ENCODE peak calls at places on chromosomes 4 and X, in seven cellular contexts. B is trophoblast cell; J is right cardiac atrium; X is mammary epithelial cell; W is kidney; O is pancreas; V is CD4-positive, alpha-beta T cell. I is an unnamed sample. For H3K9me3, the result is how much of the 10 kb centered on the place peaks cover.

GRCh38 chrX:10326578-10326977 is 169.8 kb downstream of the CLCN4 start:
- DNase-seq in J (peak), V (no peak), B (no peak), W (no peak), O (no peak), X (no peak), I (no peak)

GRCh38 chr4:32268949-32269348 is 1548.8 kb downstream of the PCDH7 start:
- DNase-seq in J (no peak), O (no peak), B (no peak), W (no peak), V (no peak), X (peak), I (no peak)

GRCh38 chrX:134526399-134526798 is 66.4 kb downstream of the HPRT1 start:
- DNase-seq in V (no peak), O (no peak), B (no peak), J (no peak), W (no peak), X (no peak), I (no peak)

GRCh38 chr4:1201851-1202525 is 29.6 kb upstream of the SPON2 start:
- DNase-seq in O (peak), B (no peak), V (peak), W (peak), J (peak), X (no peak), I (peak)

GRCh38 chr4:26028793-26029511 is 114.9 kb downstream of the SMIM20 start:
- DNase-seq in X (no peak), J (peak), V (peak), W (peak), B (peak), O (peak), I (peak)

GRCh38 chrX:110511238-110511637 is 152.6 kb downstream of the RTL9 start:
- DNase-seq in V (no peak), W (no peak), J (no peak), X (no peak), B (no peak), O (no peak), I (no peak)

GRCh38 chrX:55127692-55128091 is 38.9 kb downstream of the PAGE2 start:
- DNase-seq in J (no peak), W (no peak), X (peak), V (no peak), O (no peak), B (no peak), I (no peak)

GRCh38 chr4:148444296-148445070 is 2.3 kb upstream of the NR3C2 start:
- DNase-seq in V (peak), W (peak), O (peak), J (peak), X (peak), B (peak), I (peak)

GRCh38 chrX:148316446-148316845 is 184.0 kb upstream of the AFF2 start:
- DNase-seq in V (no peak), O (no peak), X (no peak), J (no peak), W (no peak), B (no peak), I (no peak)

GRCh38 chrX:148309413-148309812 is 191.0 kb upstream of the AFF2 start:
- DNase-seq in J (no peak), W (no peak), X (no peak), O (no peak), B (no peak), V (no peak), I (no peak)

GRCh38 chrX:148310402-148311200 is 189.8 kb upstream of the AFF2 start:
- DNase-seq in W (no peak), B (no peak), X (no peak), J (no peak), O (no peak), V (peak), I (peak)

DNA sequence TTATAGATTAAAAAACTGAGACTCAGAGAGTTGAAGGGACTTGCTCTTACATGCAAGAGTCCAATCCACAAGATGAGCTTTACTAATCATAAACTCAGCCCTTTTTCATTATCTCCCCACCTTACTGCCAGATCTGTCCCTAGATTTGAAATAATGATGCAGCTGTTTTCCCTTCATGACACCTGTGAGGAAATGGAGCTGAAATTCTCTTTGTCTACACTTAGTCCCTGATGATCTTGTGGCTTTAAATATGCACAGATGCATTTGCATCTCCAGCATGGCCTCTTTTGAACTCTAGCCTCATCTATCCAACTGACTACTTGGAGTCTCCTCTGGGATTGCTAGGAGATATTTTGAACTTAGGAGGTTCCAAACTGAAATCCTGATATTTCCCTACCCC is 188.9 kb upstream of the AFF2 start:
- DNase-seq in B (no peak), X (no peak), V (no peak), O (no peak), W (no peak), J (no peak), I (no peak)
- H3K9me3 ChIP-seq in B (under half), X (under half), V (under half), O (under half), W (under half), J (under half), I (under half)

GRCh38 chr4:135601351-135601750 is 1399.8 kb upstream of the PABPC4L start:
- DNase-seq in V (no peak), J (no peak), B (peak), W (no peak), X (no peak), O (no peak), I (no peak)

GRCh38 chr4:135598151-135598550 is 1396.6 kb upstream of the PABPC4L start:
- DNase-seq in V (no peak), J (no peak), B (no peak), X (no peak), W (no peak), O (no peak), I (no peak)
- H3K9me3 ChIP-seq in V (under half), J (under half), B (under half), X (under half), W (under half), O (under half), I (under half)

DNA sequence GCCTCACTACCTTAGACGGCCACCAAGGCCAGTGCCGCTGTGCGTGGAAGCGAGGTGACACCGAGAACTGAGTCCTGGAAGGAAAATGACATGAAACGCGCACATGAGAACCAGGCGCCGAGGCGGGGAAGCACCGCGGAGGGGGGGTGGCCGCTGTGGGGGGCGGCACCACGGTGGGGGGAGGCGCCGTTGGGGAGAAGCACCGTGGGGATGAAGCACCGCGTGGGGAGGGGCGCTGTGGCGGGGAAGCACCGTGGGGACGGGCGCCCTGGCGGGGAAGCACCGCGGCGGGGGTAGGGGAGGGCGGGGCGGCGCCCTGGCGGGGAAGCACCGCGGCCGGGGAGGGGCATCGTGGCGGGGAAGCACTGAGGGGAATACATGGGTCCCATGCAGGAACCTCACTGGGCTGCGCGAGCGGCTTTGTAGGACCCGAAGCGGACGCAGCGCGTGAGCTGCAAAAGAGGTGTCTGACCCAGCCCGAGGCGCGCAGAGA is 28.0 kb downstream of the PPP2R3B start:
- DNase-seq in O (no peak), V (no peak), B (no peak), X (no peak), J (no peak), W (peak), I (no peak)
- H3K9me3 ChIP-seq in O (under half), V (under half), B (under half), X (under half), J (under half), W (under half), I (under half)

DNA sequence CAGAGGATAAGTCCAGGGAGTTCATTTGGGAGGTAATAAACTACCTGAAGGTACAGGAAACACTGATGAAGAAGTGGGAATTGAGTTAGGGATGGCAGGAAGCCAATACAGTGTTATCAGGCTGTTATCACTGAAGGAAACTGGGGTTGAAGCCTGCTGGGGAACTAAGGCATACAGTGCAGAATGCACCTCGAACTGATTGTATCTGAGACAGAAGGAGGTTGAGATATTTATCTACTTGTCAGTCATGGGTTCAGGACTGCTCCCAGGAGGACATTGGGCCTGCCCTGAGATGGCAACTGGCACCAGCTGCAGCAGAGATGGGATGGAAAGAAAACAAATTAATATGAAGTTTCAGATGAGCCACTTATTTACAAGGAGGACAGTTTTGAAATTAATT is 35.5 kb upstream of the CD38 start:
- DNase-seq in B (no peak), V (no peak), J (no peak), X (no peak), W (no peak), O (no peak), I (no peak)
- H3K9me3 ChIP-seq in B (under half), V (under half), J (under half), X (under half), W (under half), O (under half), I (under half)

GRCh38 chrX:68109162-68109561 is 324.1 kb downstream of the OPHN1 start:
- DNase-seq in J (no peak), X (no peak), O (no peak), B (no peak), V (no peak), W (no peak), I (no peak)

GRCh38 chrX:68112321-68112720 is 321.0 kb downstream of the OPHN1 start:
- DNase-seq in J (no peak), V (no peak), X (peak), W (no peak), O (no peak), B (no peak), I (no peak)

GRCh38 chrX:68113837-68114572 is 319.3 kb downstream of the OPHN1 start:
- DNase-seq in J (no peak), B (no peak), V (no peak), O (no peak), X (no peak), W (no peak), I (no peak)

DNA sequence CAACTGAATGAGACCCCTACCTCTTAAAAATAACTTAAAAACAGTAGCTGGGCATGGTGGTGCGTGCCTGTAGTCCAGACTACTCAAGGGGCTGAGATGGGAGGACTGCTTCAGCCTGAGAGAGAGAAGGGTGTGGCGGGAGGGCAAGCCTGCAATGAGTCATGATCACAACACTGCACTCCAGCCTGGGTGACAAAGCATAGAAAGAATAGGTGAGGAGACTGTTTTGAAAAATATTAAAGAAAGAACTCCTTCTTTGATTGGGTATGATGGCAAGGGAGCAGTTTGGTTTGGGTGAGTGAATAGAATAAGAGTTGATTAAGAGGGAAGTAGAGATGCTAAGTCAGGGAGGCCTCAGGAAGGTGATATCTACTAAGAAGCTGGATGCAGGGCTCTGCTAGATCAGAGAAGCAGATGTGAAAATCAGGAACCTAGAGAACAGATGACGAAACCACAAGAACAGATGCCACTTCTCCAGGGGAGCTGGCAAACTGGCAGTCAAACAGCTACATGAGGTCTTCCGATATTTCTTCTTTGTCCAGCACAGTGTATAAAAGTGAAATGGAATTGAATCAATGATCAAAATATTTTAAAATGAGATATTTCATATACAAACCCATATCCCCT is 318.6 kb downstream of the OPHN1 start:
- DNase-seq in V (no peak), O (no peak), B (no peak), W (no peak), J (no peak), X (peak), I (no peak)
- H3K9me3 ChIP-seq in V (under half), O (under half), B (under half), W (under half), J (under half), X (under half), I (under half)

DNA sequence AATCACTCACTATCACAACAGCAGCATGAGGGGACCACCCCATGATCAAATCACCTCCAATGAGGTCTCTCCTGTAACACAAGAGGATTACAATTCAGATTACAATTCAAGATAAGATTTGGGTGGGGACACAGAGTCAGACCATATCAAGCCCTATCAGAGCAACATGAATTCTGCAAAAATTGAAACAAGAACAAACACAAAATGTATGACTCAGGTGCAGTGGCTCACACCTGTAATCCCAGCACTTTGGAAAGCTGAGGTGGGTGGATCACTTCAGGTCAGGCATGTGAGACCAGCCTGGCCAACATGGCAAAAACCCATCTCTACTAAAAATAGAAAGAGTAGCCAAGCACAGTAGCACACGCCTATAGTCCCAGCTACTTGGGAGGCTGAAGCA is 13.4 kb upstream of the HPSE start:
- DNase-seq in W (no peak), V (no peak), O (no peak), J (no peak), X (peak), B (no peak), I (no peak)
- H3K9me3 ChIP-seq in W (under half), V (under half), O (under half), J (under half), X (under half), B (under half), I (under half)

GRCh38 chrX:44952329-44953027 is 79.5 kb downstream of the KDM6A start:
- DNase-seq in V (no peak), X (no peak), W (no peak), J (no peak), B (no peak), O (no peak), I (no peak)

GRCh38 chrX:44949125-44949524 is 76.1 kb downstream of the KDM6A start:
- DNase-seq in W (no peak), V (no peak), X (no peak), O (no peak), B (no peak), J (no peak), I (no peak)

GRCh38 chrX:44953734-44954502 is 80.9 kb downstream of the KDM6A start:
- DNase-seq in J (no peak), V (no peak), W (no peak), O (no peak), X (no peak), B (no peak), I (no peak)

GRCh38 chrX:44954562-44954961 is 81.6 kb downstream of the KDM6A start:
- DNase-seq in X (no peak), J (no peak), W (no peak), B (no peak), V (no peak), O (no peak), I (no peak)

GRCh38 chrX:44951572-44952067 is 78.6 kb downstream of the KDM6A start:
- DNase-seq in O (no peak), W (no peak), V (no peak), B (no peak), X (no peak), J (no peak), I (no peak)
- H3K9me3 ChIP-seq in O (under half), W (under half), V (under half), B (under half), X (under half), J (under half), I (under half)

GRCh38 chr4:104353481-104353880 is 141.2 kb downstream of the CXXC4 start:
- DNase-seq in J (no peak), O (no peak), W (no peak), X (no peak), V (no peak), B (no peak), I (no peak)
- H3K9me3 ChIP-seq in J (under half), O (under half), W (under half), X (under half), V (under half), B (under half), I (under half)

DNA sequence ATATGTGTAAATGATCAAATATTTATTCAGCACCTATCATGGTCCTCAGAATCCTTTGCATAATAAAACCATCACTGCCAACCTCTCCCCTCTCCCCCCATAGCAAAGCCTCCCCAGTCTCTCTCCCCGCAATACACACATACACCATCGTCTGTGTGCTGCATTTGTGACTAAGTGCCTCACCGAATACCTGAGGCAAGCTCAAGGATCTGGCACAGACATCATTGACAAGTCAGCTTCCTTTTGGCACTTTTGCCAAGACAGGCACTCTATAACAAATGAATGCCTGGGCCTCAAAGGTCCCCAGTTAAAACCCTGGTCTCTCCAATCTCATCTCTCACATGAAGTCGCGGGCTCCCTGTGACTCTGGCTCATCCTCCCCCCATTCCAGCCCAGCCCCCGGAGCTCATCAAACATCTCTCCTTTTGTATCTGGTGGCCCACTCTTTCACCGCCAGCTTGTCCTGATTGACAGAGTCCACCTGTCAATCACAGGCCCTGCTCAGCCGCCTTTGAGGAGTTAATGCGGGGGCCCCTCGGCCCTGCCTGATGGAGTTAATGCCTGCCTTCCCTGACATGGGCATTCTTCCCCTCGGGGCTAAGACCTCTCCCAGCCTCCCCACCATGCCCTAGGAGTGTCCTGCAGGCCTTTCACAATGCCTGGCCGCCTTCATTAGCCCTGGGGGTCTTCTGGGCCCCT is 135.8 kb upstream of the ATP6AP2 start:
- DNase-seq in W (no peak), O (no peak), X (no peak), V (no peak), J (no peak), B (no peak), I (no peak)
- H3K9me3 ChIP-seq in W (under half), O (under half), X (under half), V (under half), J (under half), B (under half), I (under half)

I was measured in CD4-positive, CD25-positive, alpha-beta regulatory T cell.